ENCODE peak calls at places on chromosomes 16 and 17, in four cellular contexts. W is H9, H is tibial artery, Y is epithelial cell of prostate. F is an unnamed sample.

GRCh38 chr16:73143681-73144370 is 95.9 kb upstream of the ZFHX3 start:
- DNase-seq in W (no peak), Y (no peak), H (no peak), F (no peak)

GRCh38 chr17:27180322-27180721 is 113.6 kb upstream of the WSB1 start:
- DNase-seq in H (no peak), W (no peak), Y (no peak), F (no peak)

GRCh38 chr16:88920618-88921602 is 54.5 kb upstream of the PABPN1L start:
- DNase-seq in H (peak; percentile 65), W (peak; percentile 53), Y (no peak), F (no peak)

GRCh38 chr17:68443974-68444464 is 13.3 kb downstream of the WIPI1 start:
- DNase-seq in H (no peak), Y (no peak), W (no peak), F (no peak)

GRCh38 chr16:27352026-27352425 is 38.3 kb downstream of the IL4R start:
- DNase-seq in H (no peak), W (no peak), Y (no peak), F (no peak)

GRCh38 chr16:26765087-26765486 is 301.6 kb upstream of the C16orf82 start:
- DNase-seq in Y (no peak), W (peak; percentile 41), H (no peak), F (no peak)

GRCh38 chr17:6555331-6556120 is 829 bp downstream of the PITPNM3 start:
- DNase-seq in H (no peak), W (peak; percentile 66), Y (no peak), F (no peak)

GRCh38 chr16:68426355-68426652 is 22.0 kb downstream of the SMPD3 start:
- DNase-seq in H (no peak), W (no peak), Y (no peak), F (no peak)

GRCh38 chr17:40320771-40321501 is 12.0 kb downstream of the RARA start:
- DNase-seq in W (no peak), H (peak; percentile 85), Y (no peak), F (no peak)

GRCh38 chr16:1832831-1833454 is 5.9 kb downstream of the FAHD1 start:
- DNase-seq in Y (peak; percentile 36), W (no peak), H (no peak), F (no peak)

GRCh38 chr17:43033947-43034622 is 9.1 kb downstream of the RND2 start:
- DNase-seq in Y (no peak), H (no peak), W (no peak), F (no peak)

GRCh38 chr17:13306310-13306962 is 288.6 kb upstream of the ELAC2 start:
- DNase-seq in W (peak; percentile 58), Y (no peak), H (no peak), F (no peak)

GRCh38 chr17:4998027-4998665 is 396 bp downstream of the KIF1C start:
- DNase-seq in W (peak; percentile 72), H (peak; percentile 43), Y (no peak), F (peak; percentile 59)

GRCh38 chr16:19980866-19981265 is 92.8 kb downstream of the GPR139 start:
- DNase-seq in H (no peak), W (peak; percentile 54), Y (no peak), F (no peak)

GRCh38 chr17:1782171-1782567 is 20.3 kb downstream of the SERPINF1 start:
- DNase-seq in Y (no peak), H (no peak), W (no peak), F (no peak)
- H3K27ac ChIP-seq in Y (no peak overlapping the region), H (peak overlapping the region; percentile 95), W (no peak overlapping the region), F (peak overlapping the region; percentile 1)

GRCh38 chr16:22372882-22373661 is 1.3 kb downstream of the CDR2 start:
- DNase-seq in W (no peak), Y (no peak), H (no peak), F (no peak)
- H3K27ac ChIP-seq in W (no peak overlapping the region), Y (no peak overlapping the region), H (peak overlapping the region; percentile 93), F (no peak overlapping the region)

GRCh38 chr17:503449-503700 is 150.8 kb upstream of the RPH3AL start:
- DNase-seq in H (no peak), W (no peak), Y (no peak), F (no peak)

GRCh38 chr17:497587-498034 is 145.0 kb upstream of the RPH3AL start:
- DNase-seq in W (no peak), H (no peak), Y (no peak), F (no peak)

GRCh38 chr17:496761-497586 is 144.4 kb upstream of the RPH3AL start:
- DNase-seq in W (no peak), Y (no peak), H (no peak), F (no peak)

GRCh38 chr17:494601-495195 is 142.1 kb upstream of the RPH3AL start:
- DNase-seq in Y (no peak), H (no peak), W (no peak), F (no peak)

GRCh38 chr17:499836-500543 is 147.4 kb upstream of the RPH3AL start:
- DNase-seq in W (no peak), H (no peak), Y (no peak), F (no peak)
- H3K27ac ChIP-seq in W (no peak overlapping the region), H (no peak overlapping the region), Y (no peak overlapping the region), F (no peak overlapping the region)

GRCh38 chr16:57630402-57630787 is 2.0 kb downstream of the ADGRG1 start:
- DNase-seq in Y (no peak), H (no peak), W (no peak), F (no peak)
- H3K27ac ChIP-seq in Y (no peak overlapping the region), H (no peak overlapping the region), W (no peak overlapping the region), F (peak overlapping the region; percentile 81)

DNA sequence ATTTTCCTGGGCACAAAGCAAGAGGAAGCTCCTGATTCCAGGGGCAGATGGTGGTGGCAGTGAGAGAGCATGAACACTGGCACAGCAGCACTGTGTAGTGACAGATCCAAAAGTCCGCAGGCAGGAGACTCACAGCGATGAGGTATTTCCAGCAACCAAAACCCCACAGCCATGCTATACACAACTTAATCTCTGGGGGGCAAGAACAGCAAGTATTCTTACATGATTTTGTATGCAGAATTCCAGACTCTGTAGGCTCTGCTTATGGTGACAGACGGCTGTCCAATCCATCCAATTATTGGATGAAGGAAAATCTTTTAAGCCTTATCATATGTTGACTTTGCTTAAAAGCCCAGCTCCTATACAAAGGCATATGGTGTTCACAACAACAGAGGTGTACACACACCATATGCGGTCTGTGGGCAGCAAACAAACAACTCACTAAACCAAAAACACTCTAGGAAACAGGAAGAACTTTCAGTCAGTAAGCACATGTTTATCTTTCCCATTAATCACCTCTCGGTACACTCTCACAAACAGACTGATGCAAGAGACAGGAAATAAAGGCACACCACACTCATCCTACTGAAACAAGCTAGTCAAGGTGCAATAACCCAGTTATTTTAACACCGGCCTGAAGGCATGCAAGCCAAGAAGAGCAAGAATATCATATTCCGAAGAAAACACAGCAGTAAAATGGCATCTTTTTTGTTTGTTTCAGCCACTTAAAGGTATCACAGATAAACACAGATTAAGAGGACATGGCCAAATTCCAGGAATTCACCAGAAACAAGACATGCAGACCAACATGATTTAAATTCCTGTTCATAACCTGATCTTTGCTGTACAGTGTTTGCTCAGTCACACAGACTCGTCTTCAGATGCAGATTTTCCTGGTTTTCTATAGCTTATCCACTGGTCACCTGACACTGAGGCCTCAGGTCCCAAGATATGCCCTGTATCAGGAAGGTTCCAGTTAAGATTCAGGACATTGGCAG is 47.8 kb downstream of the ERN1 start:
- DNase-seq in Y (peak; percentile 93), H (no peak), W (no peak), F (no peak)
- H3K27ac ChIP-seq in Y (peak overlapping the region; percentile 100), H (no peak overlapping the region), W (no peak overlapping the region), F (no peak overlapping the region)